ENCODE peak calls at places on chromosome 13, in ten cellular contexts. E, W, Z, X, I, B, S, M, K and L are unnamed samples.
A peak's percentile ranks its signal among the peaks of the same experiment; 100 is the strongest.

GRCh38 chr13:100392709-100393630 is 195.6 kb downstream of the GGACT start:
- DNase-seq in E (peak; percentile 81), W (no peak), Z (no peak), X (peak; percentile 51), I (peak; percentile 75), B (no peak), S (no peak), M (peak; percentile 90), K (peak; percentile 67), L (peak; percentile 94)

GRCh38 chr13:21909331-21909730 is 238.5 kb downstream of the FGF9 start:
- DNase-seq in E (no peak), W (no peak), Z (no peak), X (no peak), I (no peak), B (no peak), S (no peak), M (no peak), K (no peak), L (no peak)

GRCh38 chr13:110271313-110271712 is 35.6 kb downstream of the COL4A1 start:
- DNase-seq in E (no peak), W (no peak), Z (no peak), X (no peak), I (no peak), B (no peak), S (no peak), M (no peak), K (no peak), L (no peak)

GRCh38 chr13:97911311-97912138 is 42.0 kb upstream of the IPO5 start:
- DNase-seq in E (peak; percentile 5), W (no peak), Z (no peak), X (no peak), I (peak; percentile 5), B (no peak), S (peak; percentile 54), M (no peak), K (peak; percentile 0), L (no peak)

GRCh38 chr13:107258599-107259187 is 690.8 kb upstream of the ARGLU1 start:
- DNase-seq in E (peak; percentile 42), W (no peak), Z (no peak), X (no peak), I (no peak), B (no peak), S (no peak), M (no peak), K (no peak), L (no peak)

GRCh38 chr13:42498521-42498920 is 75.4 kb upstream of the TNFSF11 start:
- DNase-seq in E (no peak), W (no peak), Z (no peak), X (no peak), I (no peak), B (no peak), S (no peak), M (no peak), K (no peak), L (no peak)

GRCh38 chr13:100633461-100633860 is 41.1 kb downstream of the TMTC4 start:
- DNase-seq in E (no peak), W (no peak), Z (no peak), X (no peak), I (no peak), B (no peak), S (no peak), M (no peak), K (no peak), L (no peak)

GRCh38 chr13:52128714-52129700 is at the start of gene NEK5:
- DNase-seq in E (peak; percentile 65), W (peak; percentile 9), Z (no peak), X (peak; percentile 37), I (peak; percentile 56), B (peak; percentile 51), S (no peak), M (peak; percentile 50), K (peak; percentile 78), L (peak; percentile 72)

GRCh38 chr13:47004022-47004421 is 107.2 kb upstream of the HTR2A start:
- DNase-seq in E (no peak), W (no peak), Z (no peak), X (no peak), I (no peak), B (no peak), S (no peak), M (no peak), K (no peak), L (no peak)

GRCh38 chr13:21033224-21033855 is 28.0 kb downstream of the LATS2 start:
- DNase-seq in E (no peak), W (no peak), Z (no peak), X (no peak), I (no peak), B (no peak), S (no peak), M (peak; percentile 59), K (peak; percentile 39), L (no peak)

GRCh38 chr13:113182046-113182445 is 23.6 kb downstream of the PROZ start:
- DNase-seq in E (no peak), W (no peak), Z (no peak), X (no peak), I (no peak), B (no peak), S (no peak), M (no peak), K (no peak), L (no peak)